ENCODE peak calls at places on chromosomes 6 and 20, in ten cellular contexts. Q is MM.1S, H is ovary, X is mucosa of descending colon, C is testis, I is heart left ventricle, L is tibial artery, W is PC-3, B is K562, V is lower lobe of right lung. E is an unnamed sample. For H3K4me1, the result is how much of the 10 kb centered on the place peaks cover.

GRCh38 chr6:74410630-74411029 is 714.6 kb downstream of the CD109 start:
- DNase-seq in Q (no peak), H (no peak), X (no peak), C (no peak), I (no peak), L (no peak), W (no peak), B (no peak), V (no peak), E (no peak)

GRCh38 chr6:18308070-18308735 is 43.9 kb upstream of the DEK start:
- DNase-seq in Q (no peak), H (no peak), X (no peak), C (no peak), I (no peak), L (no peak), W (no peak), B (no peak), V (no peak), E (no peak)

GRCh38 chr6:77786935-77787629 is 134.2 kb downstream of the MEI4 start:
- DNase-seq in Q (no peak), H (no peak), X (no peak), C (no peak), I (no peak), L (no peak), W (no peak), B (no peak), V (no peak), E (no peak)

GRCh38 chr6:76697585-76697984 is 625.1 kb upstream of the IMPG1 start:
- DNase-seq in Q (no peak), H (no peak), X (no peak), C (no peak), I (no peak), L (no peak), W (peak), B (no peak), V (no peak), E (no peak)

GRCh38 chr6:42090819-42091717 is 40.7 kb downstream of the TAF8 start:
- DNase-seq in Q (no peak), H (no peak), X (no peak), C (no peak), I (peak), L (no peak), W (no peak), B (no peak), V (no peak), E (no peak)

GRCh38 chr6:114364295-114364694 is 21.5 kb upstream of the HS3ST5 start:
- DNase-seq in Q (no peak), H (no peak), X (no peak), C (no peak), I (no peak), L (no peak), W (peak), B (no peak), V (no peak), E (no peak)

GRCh38 chr6:5950448-5950847 is 56.3 kb downstream of the NRN1 start:
- DNase-seq in Q (no peak), H (no peak), X (no peak), C (peak), I (no peak), L (no peak), W (peak), B (peak), V (no peak), E (peak)

GRCh38 chr20:692044-692443 is 16.4 kb upstream of the SCRT2 start:
- DNase-seq in Q (no peak), H (no peak), X (no peak), C (no peak), I (no peak), L (no peak), W (no peak), B (no peak), V (no peak), E (no peak)

GRCh38 chr6:150478651-150479498 is 110.1 kb downstream of the IYD start:
- DNase-seq in Q (no peak), H (no peak), X (no peak), C (no peak), I (no peak), L (no peak), W (no peak), B (no peak), V (no peak), E (no peak)

GRCh38 chr6:139708342-139709199 is 334.1 kb upstream of the CITED2 start:
- DNase-seq in Q (no peak), H (no peak), X (no peak), C (no peak), I (no peak), L (no peak), W (peak), B (no peak), V (no peak), E (peak)

GRCh38 chr6:166556871-166557322 is 29.6 kb downstream of the RAMACL start:
- DNase-seq in Q (no peak), H (peak), X (peak), C (peak), I (peak), L (peak), W (peak), B (no peak), V (peak), E (peak)

GRCh38 chr20:46040902-46041535 is 12.0 kb downstream of the SLC12A5 start:
- DNase-seq in Q (peak), H (no peak), X (peak), C (peak), I (no peak), L (no peak), W (peak), B (peak), V (no peak), E (no peak)

GRCh38 chr20:44153636-44154043 is 33.3 kb downstream of the JPH2 start:
- DNase-seq in Q (no peak), H (no peak), X (no peak), C (no peak), I (no peak), L (no peak), W (peak), B (no peak), V (no peak), E (no peak)

GRCh38 chr6:72031471-72031870 is 145.1 kb downstream of the RIMS1 start:
- DNase-seq in Q (no peak), H (no peak), X (no peak), C (no peak), I (no peak), L (no peak), W (no peak), B (no peak), V (no peak), E (no peak)

GRCh38 chr20:62644802-62645496 is 2.6 kb downstream of the SLCO4A1 start:
- DNase-seq in Q (no peak), H (no peak), X (peak), C (no peak), I (no peak), L (no peak), W (peak), B (no peak), V (no peak), E (no peak)

GRCh38 chr6:67131827-67132226 is 1424.8 kb upstream of the EYS start:
- DNase-seq in Q (no peak), H (no peak), X (no peak), C (no peak), I (no peak), L (peak), W (peak), B (no peak), V (no peak), E (no peak)

GRCh38 chr6:82331031-82331773 is 32.4 kb upstream of the TPBG start:
- DNase-seq in Q (peak), H (no peak), X (no peak), C (no peak), I (no peak), L (no peak), W (peak), B (no peak), V (no peak), E (no peak)

GRCh38 chr20:44069203-44069931 is 117.6 kb downstream of the JPH2 start:
- DNase-seq in Q (peak), H (no peak), X (peak), C (no peak), I (no peak), L (no peak), W (no peak), B (no peak), V (no peak), E (no peak)

GRCh38 chr6:38554700-38555413 is 84.9 kb downstream of the BTBD9 start:
- DNase-seq in Q (no peak), H (no peak), X (no peak), C (no peak), I (no peak), L (no peak), W (peak), B (no peak), V (no peak), E (no peak)

DNA sequence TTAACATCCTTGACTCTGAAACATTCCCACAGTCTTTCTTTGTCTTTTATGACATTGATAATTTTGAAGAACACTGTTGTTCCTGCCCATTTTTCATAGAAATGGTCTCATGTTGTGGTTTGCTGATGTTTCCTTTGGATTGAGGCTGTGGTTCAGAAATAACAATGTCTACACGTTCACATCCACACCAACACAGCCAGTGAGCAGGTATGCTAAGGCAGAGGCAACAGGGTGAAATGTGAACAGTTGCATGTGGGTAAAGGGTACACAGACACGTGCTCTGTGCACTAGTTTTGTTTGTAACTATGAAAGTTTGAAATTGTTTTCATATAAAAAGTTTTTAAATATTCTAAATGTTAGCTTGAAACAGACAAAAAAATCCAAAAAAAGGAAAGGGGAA is 78.4 kb downstream of the GINS1 start:
- DNase-seq in Q (no peak), H (no peak), X (no peak), C (no peak), I (no peak), L (no peak), W (no peak), B (no peak), V (no peak), E (no peak)
- H3K4me1 ChIP-seq in Q (under half), H (under half), X (under half), C (under half), I (under half), L (under half), W (under half), B (under half), V (under half), E (under half)

DNA sequence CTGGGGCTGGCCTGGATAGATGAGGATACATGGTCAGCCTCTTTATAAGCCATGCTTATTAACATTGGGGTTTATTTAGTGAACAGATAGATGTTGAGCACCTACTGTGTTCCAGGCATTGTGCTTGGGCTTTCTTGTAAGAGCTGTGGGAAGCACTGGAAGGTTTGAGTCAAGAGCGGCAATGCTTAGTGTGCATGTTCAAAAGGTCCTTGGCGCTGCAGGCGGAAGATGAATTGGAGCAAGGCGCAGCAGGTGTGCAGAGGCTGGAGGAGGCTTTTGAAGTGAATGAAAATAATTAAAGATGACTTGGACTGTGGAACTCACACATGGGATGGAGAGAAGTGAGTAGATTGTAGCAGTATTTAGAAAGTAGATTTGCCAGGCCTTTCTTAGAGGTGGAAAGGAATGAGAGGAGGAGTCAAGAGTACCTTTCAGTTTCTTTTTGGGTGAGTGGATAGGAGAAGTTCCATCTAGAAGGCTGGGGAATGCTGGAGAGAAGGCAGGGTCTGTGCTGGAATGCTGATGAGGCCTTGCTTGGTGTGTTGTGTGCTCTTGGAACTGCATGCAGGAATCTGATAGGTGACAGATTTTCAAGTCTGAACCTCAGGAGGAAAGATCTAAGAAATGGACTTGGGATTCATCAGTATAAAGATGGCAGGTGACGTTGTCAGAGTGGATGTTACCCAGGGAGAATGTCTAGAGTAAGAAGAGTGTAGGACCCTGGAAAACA is 26.4 kb downstream of the SNX9 start:
- DNase-seq in Q (no peak), H (no peak), X (no peak), C (no peak), I (no peak), L (no peak), W (no peak), B (no peak), V (no peak), E (no peak)
- H3K4me1 ChIP-seq in Q (under half), H (under half), X (under half), C (under half), I (under half), L (under half), W (under half), B (half or more), V (under half), E (under half)

DNA sequence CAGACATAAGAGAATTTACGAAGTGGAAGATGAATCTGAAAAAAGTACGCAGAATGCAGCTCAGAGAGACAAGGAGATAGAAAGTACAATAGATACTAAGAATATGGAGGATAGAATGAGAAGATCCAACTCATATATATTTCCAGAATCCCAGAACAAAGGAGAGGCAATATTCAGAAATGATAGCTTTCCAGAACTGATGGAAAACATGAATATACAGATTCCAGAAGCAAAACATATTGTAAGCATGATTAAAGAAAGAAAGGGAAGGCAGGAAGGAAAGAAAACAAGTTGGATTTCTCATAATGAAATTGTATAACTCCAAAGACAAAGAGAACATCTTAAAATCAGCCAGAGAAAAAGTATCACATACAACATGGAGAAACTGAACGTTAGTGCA is 22.9 kb downstream of the GFRA4 start:
- DNase-seq in Q (no peak), H (no peak), X (no peak), C (no peak), I (no peak), L (no peak), W (no peak), B (no peak), V (no peak), E (no peak)
- H3K4me1 ChIP-seq in Q (under half), H (under half), X (under half), C (under half), I (under half), L (under half), W (under half), B (under half), V (under half), E (under half)

GRCh38 chr20:41138217-41138526 is 829 bp downstream of the PLCG1 start:
- DNase-seq in Q (no peak), H (no peak), X (no peak), C (peak), I (no peak), L (no peak), W (no peak), B (no peak), V (no peak), E (no peak)
- H3K4me1 ChIP-seq in Q (under half), H (under half), X (under half), C (under half), I (half or more), L (under half), W (under half), B (under half), V (half or more), E (under half)

GRCh38 chr6:63807056-63807455 is 171.5 kb downstream of the PHF3 start:
- DNase-seq in Q (no peak), H (no peak), X (no peak), C (no peak), I (no peak), L (no peak), W (no peak), B (no peak), V (no peak), E (no peak)
- H3K4me1 ChIP-seq in Q (under half), H (under half), X (under half), C (under half), I (under half), L (under half), W (half or more), B (under half), V (under half), E (under half)

GRCh38 chr6:11835065-11835464 is 56.5 kb upstream of the ADTRP start:
- DNase-seq in Q (no peak), H (no peak), X (no peak), C (no peak), I (no peak), L (no peak), W (no peak), B (no peak), V (no peak), E (peak)

GRCh38 chr6:11831653-11832052 is 53.0 kb upstream of the ADTRP start:
- DNase-seq in Q (no peak), H (no peak), X (no peak), C (no peak), I (no peak), L (no peak), W (no peak), B (no peak), V (no peak), E (no peak)

GRCh38 chr6:11830520-11830919 is 51.9 kb upstream of the ADTRP start:
- DNase-seq in Q (no peak), H (no peak), X (no peak), C (no peak), I (no peak), L (no peak), W (no peak), B (no peak), V (no peak), E (no peak)

GRCh38 chr6:11830105-11830504 is 51.5 kb upstream of the ADTRP start:
- DNase-seq in Q (peak), H (no peak), X (no peak), C (no peak), I (no peak), L (no peak), W (no peak), B (no peak), V (no peak), E (no peak)

GRCh38 chr6:11833626-11834592 is 55.3 kb upstream of the ADTRP start:
- DNase-seq in Q (peak), H (no peak), X (no peak), C (no peak), I (no peak), L (no peak), W (no peak), B (peak), V (peak), E (no peak)
- H3K4me1 ChIP-seq in Q (half or more), H (under half), X (under half), C (under half), I (under half), L (under half), W (under half), B (under half), V (under half), E (under half)

GRCh38 chr20:21511485-21511849 is 2.4 kb downstream of the NKX2-2 start:
- DNase-seq in Q (no peak), H (no peak), X (no peak), C (no peak), I (no peak), L (no peak), W (no peak), B (no peak), V (no peak), E (no peak)

GRCh38 chr20:21509597-21510331 is 4.1 kb downstream of the NKX2-2 start:
- DNase-seq in Q (no peak), H (no peak), X (no peak), C (peak), I (no peak), L (no peak), W (no peak), B (no peak), V (peak), E (no peak)

GRCh38 chr20:21511850-21512633 is 1.8 kb downstream of the NKX2-2 start:
- DNase-seq in Q (no peak), H (no peak), X (no peak), C (no peak), I (peak), L (no peak), W (no peak), B (no peak), V (peak), E (no peak)

GRCh38 chr20:21510414-21510971 is 3.4 kb downstream of the NKX2-2 start:
- DNase-seq in Q (no peak), H (no peak), X (no peak), C (no peak), I (no peak), L (no peak), W (no peak), B (no peak), V (peak), E (no peak)

DNA sequence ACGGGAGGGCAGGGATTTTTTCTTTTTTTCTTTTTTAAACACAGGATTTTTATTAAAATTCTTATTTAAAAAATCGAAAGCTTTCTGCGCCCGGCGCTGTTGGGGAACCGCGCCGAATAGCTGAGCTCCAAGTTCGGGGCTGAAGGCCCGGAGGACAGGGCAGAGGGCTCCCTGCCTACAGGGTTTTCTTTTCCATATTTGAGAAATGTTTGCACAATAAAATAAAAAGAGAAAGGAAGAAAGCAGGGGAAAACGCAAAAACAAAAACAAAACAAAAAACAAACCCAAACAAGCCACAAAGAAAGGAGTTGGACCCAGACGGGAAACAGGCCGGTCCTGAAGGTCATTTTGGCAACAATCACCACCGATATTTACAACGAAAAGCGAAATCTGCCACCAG is 2.9 kb downstream of the NKX2-2 start:
- DNase-seq in Q (no peak), H (no peak), X (no peak), C (no peak), I (no peak), L (no peak), W (no peak), B (no peak), V (no peak), E (no peak)
- H3K4me1 ChIP-seq in Q (under half), H (under half), X (under half), C (under half), I (half or more), L (half or more), W (under half), B (under half), V (half or more), E (under half)

GRCh38 chr20:31716351-31716750 is 6.3 kb downstream of the BCL2L1 start:
- DNase-seq in Q (no peak), H (no peak), X (no peak), C (no peak), I (no peak), L (no peak), W (peak), B (no peak), V (no peak), E (no peak)
- H3K4me1 ChIP-seq in Q (under half), H (under half), X (half or more), C (half or more), I (half or more), L (half or more), W (half or more), B (half or more), V (half or more), E (half or more)